ENCODE peak calls at places on chromosomes 13 and 19, in five cellular contexts. Q is RWPE2; T is CD4-positive, alpha-beta T cell; B is osteocyte; W is hepatocyte. V is an unnamed sample.

GRCh38 chr19:46021531-46022041 is 1.3 kb downstream of the PGLYRP1 start:
- DNase-seq in Q (no peak), B (no peak), W (no peak), T (no peak), V (no peak)

GRCh38 chr13:76884571-76885202 is 1.5 kb downstream of the KCTD12 start:
- DNase-seq in W (peak), Q (no peak), B (no peak), T (no peak), V (no peak)

GRCh38 chr13:51444922-51445321 is 7.9 kb downstream of the INTS6 start:
- DNase-seq in W (no peak), T (no peak), Q (no peak), B (no peak), V (peak)

GRCh38 chr19:38059897-38060296 is 152.9 kb downstream of the SIPA1L3 start:
- DNase-seq in Q (no peak), B (no peak), T (no peak), W (no peak), V (no peak)

GRCh38 chr13:108993346-108993745 is 363.9 kb downstream of the MYO16 start:
- DNase-seq in W (no peak), B (no peak), Q (no peak), T (no peak), V (no peak)

GRCh38 chr13:41456768-41457588 is at the start of gene RGCC:
- DNase-seq in W (peak), B (peak), Q (peak), T (peak), V (peak)

GRCh38 chr13:78806457-78806856 is 147.5 kb upstream of the OBI1 start:
- DNase-seq in T (no peak), B (no peak), W (no peak), Q (no peak), V (no peak)

GRCh38 chr13:39776439-39776838 is 121.0 kb downstream of the COG6 start:
- DNase-seq in Q (no peak), W (no peak), B (no peak), T (no peak), V (no peak)

GRCh38 chr19:58332697-58333096 is 5.9 kb downstream of the ZSCAN22 start:
- DNase-seq in W (no peak), Q (no peak), T (no peak), B (no peak), V (no peak)

GRCh38 chr13:61670384-61671161 is 254.9 kb upstream of the PCDH20 start:
- DNase-seq in Q (no peak), T (no peak), B (no peak), W (no peak), V (no peak)

GRCh38 chr13:113914333-113915011 is 50.6 kb upstream of the GAS6 start:
- DNase-seq in B (peak), T (no peak), Q (no peak), W (no peak), V (no peak)

DNA sequence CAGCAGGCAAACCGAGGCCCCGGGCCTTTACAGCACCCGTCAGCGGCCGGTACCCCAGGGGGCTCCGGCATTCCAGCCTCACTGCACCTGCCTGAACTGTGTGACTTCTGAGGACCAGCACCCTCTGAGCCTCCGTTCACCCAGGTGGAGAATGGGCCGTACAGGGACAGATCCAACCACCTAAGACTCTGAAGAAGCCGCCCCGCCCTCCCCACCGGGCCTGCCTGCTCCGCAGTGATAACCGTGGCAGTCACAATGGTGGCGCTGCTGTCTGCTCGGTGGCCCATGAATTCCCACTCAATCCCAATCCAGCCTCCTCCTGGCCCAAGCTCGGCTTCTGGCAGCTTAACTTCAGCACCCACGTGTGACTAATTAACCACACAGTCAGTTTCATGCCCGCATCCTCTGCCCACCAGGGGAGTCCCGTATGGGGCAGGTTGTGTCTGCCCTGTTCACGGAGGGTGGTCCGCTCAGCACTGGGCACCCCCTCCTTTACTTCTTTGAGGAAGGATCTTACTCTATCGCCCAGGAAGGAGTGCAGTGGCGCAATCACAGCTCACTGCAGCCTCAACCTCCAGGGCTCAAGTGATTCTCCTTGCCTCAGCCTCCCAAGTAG is 3.4 kb downstream of the TCF3 start:
- DNase-seq in Q (peak), W (no peak), B (no peak), T (no peak), V (no peak)
- TF ChIP-seq CTCF in Q (no peak), W (no peak), B (no peak), T (no peak), V (no peak)

GRCh38 chr13:43787998-43788397 is 1.2 kb upstream of the ENOX1 start:
- DNase-seq in B (no peak), W (no peak), T (no peak), Q (no peak), V (peak)
- TF ChIP-seq CTCF in B (peak), W (no peak), T (no peak), Q (peak), V (peak)

GRCh38 chr19:48713041-48713863 is 6.3 kb downstream of the MAMSTR start:
- DNase-seq in Q (no peak), W (peak), T (no peak), B (no peak), V (no peak)
- TF ChIP-seq CTCF in Q (no peak), W (no peak), T (no peak), B (peak), V (peak)

DNA sequence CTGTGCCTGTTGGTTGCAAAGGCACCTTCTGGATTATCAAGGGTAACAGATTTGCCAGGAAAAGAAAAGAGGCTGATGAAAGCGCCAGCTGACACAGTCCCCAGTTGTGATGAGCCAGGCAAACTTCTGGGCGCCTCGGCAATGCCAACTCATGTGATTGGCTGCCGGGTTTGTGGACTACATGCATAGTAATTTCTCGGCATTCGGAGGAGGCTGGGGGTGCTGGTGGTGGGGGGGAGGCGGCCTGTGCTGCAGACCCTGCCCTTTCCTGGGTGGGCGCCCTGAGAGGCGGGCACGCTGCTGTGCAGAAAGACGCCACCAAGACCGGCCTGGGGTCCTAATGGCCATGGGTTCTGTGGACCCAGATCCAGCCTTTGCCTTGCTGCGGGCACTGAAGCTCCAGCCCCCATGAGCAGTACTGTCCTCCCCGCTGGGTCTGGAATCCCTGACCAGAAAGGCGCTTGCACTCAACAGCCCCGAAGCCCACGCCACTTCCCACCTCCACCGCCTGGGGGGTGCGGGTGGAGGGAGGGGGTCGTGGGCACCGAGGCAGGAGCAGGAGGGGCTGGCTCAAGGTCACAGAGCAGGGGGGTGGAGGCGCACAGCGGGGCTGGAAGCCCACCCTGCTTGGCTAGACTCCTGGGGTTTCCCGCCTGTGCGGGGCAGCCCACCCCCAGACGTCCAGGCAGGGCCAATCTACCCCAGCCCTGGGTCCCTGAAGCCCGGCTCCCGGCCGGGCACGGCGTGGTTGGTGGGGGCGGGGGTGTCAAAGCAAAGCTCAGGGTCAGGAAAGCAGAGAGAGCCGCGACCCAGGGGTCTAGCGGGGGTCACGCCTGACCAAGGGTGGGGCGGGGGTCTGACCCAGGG is 1.0 kb downstream of the DIRAS1 start:
- DNase-seq in W (no peak), B (no peak), T (no peak), Q (no peak), V (no peak)
- TF ChIP-seq CTCF in W (no peak), B (no peak), T (no peak), Q (no peak), V (no peak)

GRCh38 chr13:102484329-102484728 is 82.5 kb upstream of the FGF14 start:
- DNase-seq in Q (no peak), B (no peak), W (no peak), T (no peak), V (no peak)
- TF ChIP-seq CTCF in Q (peak), B (peak), W (peak), T (no peak), V (no peak)

GRCh38 chr13:88461272-88462009 is 790.3 kb downstream of the SLITRK5 start:
- DNase-seq in W (no peak), B (no peak), T (no peak), Q (no peak), V (no peak)

GRCh38 chr13:88450515-88450914 is 779.3 kb downstream of the SLITRK5 start:
- DNase-seq in T (no peak), W (no peak), B (no peak), Q (no peak), V (no peak)

GRCh38 chr13:88459335-88459734 is 788.2 kb downstream of the SLITRK5 start:
- DNase-seq in B (no peak), T (no peak), W (no peak), Q (no peak), V (no peak)

GRCh38 chr13:88456155-88456554 is 785.0 kb downstream of the SLITRK5 start:
- DNase-seq in B (no peak), W (no peak), T (no peak), Q (no peak), V (no peak)
- TF ChIP-seq CTCF in B (no peak), W (no peak), T (no peak), Q (no peak), V (no peak)

GRCh38 chr19:18672606-18673337 is 10.7 kb upstream of the CRTC1 start:
- DNase-seq in B (no peak), T (no peak), W (no peak), Q (no peak), V (no peak)
- TF ChIP-seq CTCF in B (peak), T (no peak), W (peak), Q (peak), V (peak)

GRCh38 chr19:42115705-42116104 is 16.5 kb downstream of the POU2F2 start:
- DNase-seq in B (no peak), T (no peak), W (no peak), Q (no peak), V (no peak)

GRCh38 chr19:42114412-42114811 is 17.8 kb downstream of the POU2F2 start:
- DNase-seq in B (no peak), Q (no peak), W (no peak), T (no peak), V (no peak)

GRCh38 chr19:42111811-42112210 is 20.4 kb downstream of the POU2F2 start:
- DNase-seq in Q (no peak), W (no peak), B (no peak), T (no peak), V (no peak)

GRCh38 chr19:42115219-42115618 is 17.0 kb downstream of the POU2F2 start:
- DNase-seq in Q (no peak), T (no peak), B (no peak), W (no peak), V (no peak)

GRCh38 chr19:42113641-42114348 is 18.5 kb downstream of the POU2F2 start:
- DNase-seq in B (no peak), Q (peak), T (no peak), W (peak), V (peak)
- TF ChIP-seq CTCF in B (peak), Q (peak), T (no peak), W (no peak), V (no peak)

GRCh38 chr19:16901491-16902175 is 12.8 kb downstream of the F2RL3 start:
- DNase-seq in Q (no peak), B (no peak), W (no peak), T (no peak), V (no peak)

GRCh38 chr19:16896913-16897571 is 8.2 kb downstream of the F2RL3 start:
- DNase-seq in B (peak), W (peak), Q (peak), T (peak), V (peak)

GRCh38 chr19:16897572-16898056 is 8.8 kb downstream of the F2RL3 start:
- DNase-seq in Q (no peak), T (no peak), W (no peak), B (no peak), V (no peak)

GRCh38 chr19:16898306-16899015 is 9.7 kb downstream of the F2RL3 start:
- DNase-seq in T (no peak), B (no peak), W (no peak), Q (no peak), V (no peak)

DNA sequence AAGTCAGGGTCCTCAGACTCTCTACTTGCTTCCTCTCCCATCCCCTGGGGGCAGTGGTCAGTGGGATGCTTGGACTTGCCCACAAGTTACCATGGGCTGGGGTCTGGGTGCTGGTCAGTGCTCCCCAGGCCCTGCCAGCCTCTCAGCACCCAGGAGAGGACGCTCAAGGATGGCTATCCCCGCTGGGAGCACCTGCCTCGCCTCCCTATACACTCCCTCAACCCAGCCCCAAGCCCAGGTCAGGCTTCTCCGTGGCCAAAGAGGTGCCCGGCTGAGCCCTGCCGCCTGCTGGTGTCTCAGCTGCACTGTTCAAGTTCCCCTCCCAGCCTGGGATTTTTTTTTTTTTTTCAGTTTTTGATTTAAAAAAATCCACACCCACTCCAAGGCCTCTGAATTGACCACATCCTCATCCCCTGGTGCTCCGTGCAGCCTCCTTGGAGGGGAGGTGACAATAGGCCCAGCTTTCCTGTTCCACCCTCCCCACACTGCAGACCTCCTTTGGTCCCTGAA is 10.8 kb downstream of the F2RL3 start:
- DNase-seq in T (no peak), W (peak), B (no peak), Q (no peak), V (peak)
- TF ChIP-seq CTCF in T (no peak), W (peak), B (peak), Q (peak), V (peak)

V was measured in HCT116.